ENCODE peak calls at places on chromosomes 12 and 14, in seven cellular contexts. X is tibial nerve; K is A549; Q is body of pancreas; D is psoas muscle; I is upper lobe of left lung; N is CD4-positive, alpha-beta T cell. M is an unnamed sample.
A peak's percentile ranks its signal among the peaks of the same experiment; 100 is the strongest.

GRCh38 chr12:83505586-83505985 is 818.9 kb downstream of the TMTC2 start:
- DNase-seq in K (no peak), N (no peak), I (no peak), Q (no peak), X (no peak), D (no peak), M (no peak)

GRCh38 chr12:130849561-130850417 is 10.7 kb upstream of the STX2 start:
- DNase-seq in K (no peak), I (no peak), N (no peak), X (no peak), D (no peak), Q (peak; percentile 49), M (no peak)

GRCh38 chr12:131720921-131721320 is 10.0 kb downstream of the SFSWAP start:
- DNase-seq in X (no peak), N (no peak), K (no peak), I (no peak), Q (no peak), D (no peak), M (no peak)

GRCh38 chr14:92486881-92487280 is 26.7 kb upstream of the RIN3 start:
- DNase-seq in N (no peak), X (no peak), Q (no peak), K (no peak), D (no peak), I (no peak), M (no peak)

GRCh38 chr12:69789351-69789750 is 35.7 kb upstream of the MYRFL start:
- DNase-seq in D (no peak), K (no peak), X (no peak), Q (no peak), N (no peak), I (no peak), M (no peak)

GRCh38 chr14:105058521-105059034 is 6.7 kb downstream of the GPR132 start:
- DNase-seq in Q (no peak), K (no peak), X (no peak), N (no peak), D (peak; percentile 48), I (peak; percentile 60), M (no peak)

GRCh38 chr12:50314629-50315312 is 31.5 kb upstream of the LIMA1 start:
- DNase-seq in X (no peak), I (no peak), Q (no peak), N (no peak), D (no peak), K (peak; percentile 54), M (no peak)

GRCh38 chr12:86264451-86265328 is 8.5 kb upstream of the MGAT4C start:
- DNase-seq in N (no peak), D (peak; percentile 37), Q (peak; percentile 82), K (no peak), X (no peak), I (peak; percentile 83), M (no peak)

GRCh38 chr12:110804406-110804805 is 42.4 kb upstream of the CCDC63 start:
- DNase-seq in X (no peak), Q (no peak), D (no peak), I (no peak), N (no peak), K (no peak), M (no peak)

GRCh38 chr14:44620106-44621019 is 113.3 kb upstream of the FSCB start:
- DNase-seq in D (no peak), N (no peak), I (no peak), Q (no peak), X (no peak), K (no peak), M (no peak)

GRCh38 chr12:121980211-121980891 is 41.3 kb upstream of the BCL7A start:
- DNase-seq in Q (no peak), X (no peak), K (no peak), I (no peak), N (no peak), D (no peak), M (no peak)

GRCh38 chr14:99127651-99128167 is 144.3 kb downstream of the BCL11B start:
- DNase-seq in I (peak; percentile 63), Q (no peak), D (no peak), N (no peak), K (no peak), X (no peak), M (no peak)

GRCh38 chr12:53645191-53645590 is 19.0 kb upstream of the ATF7 start:
- DNase-seq in I (no peak), N (no peak), Q (no peak), K (no peak), X (no peak), D (no peak), M (no peak)

GRCh38 chr12:54287316-54288157 is 7.0 kb downstream of the HNRNPA1 start:
- DNase-seq in D (no peak), N (no peak), Q (no peak), K (no peak), I (no peak), X (no peak), M (no peak)

GRCh38 chr14:64504897-64505771 is 564 bp downstream of the ZBTB1 start:
- DNase-seq in N (peak; percentile 82), K (peak; percentile 78), I (peak; percentile 93), Q (peak; percentile 91), D (peak; percentile 94), X (peak; percentile 78), M (peak; percentile 89)

GRCh38 chr12:122356192-122356635 is 66.3 kb downstream of the CLIP1 start:
- DNase-seq in N (peak; percentile 32), I (no peak), Q (no peak), K (peak; percentile 22), D (no peak), X (no peak), M (peak; percentile 48)

GRCh38 chr12:50188875-50189575 is 21.9 kb upstream of the CERS5 start:
- DNase-seq in D (no peak), K (no peak), I (no peak), Q (no peak), X (no peak), N (peak; percentile 21), M (no peak)

GRCh38 chr14:92744198-92744597 is 4.2 kb downstream of the LGMN start:
- DNase-seq in N (no peak), X (no peak), K (no peak), Q (no peak), I (no peak), D (no peak), M (no peak)

GRCh38 chr14:68864301-68864810 is 71.5 kb upstream of the ZFP36L1 start:
- DNase-seq in D (no peak), X (no peak), K (no peak), I (no peak), N (no peak), Q (no peak), M (no peak)

GRCh38 chr12:101243616-101244015 is 33.6 kb upstream of the SLC5A8 start:
- DNase-seq in K (no peak), D (no peak), N (no peak), Q (no peak), I (no peak), X (no peak), M (no peak)

GRCh38 chr12:18522806-18523205 is 215.0 kb downstream of the PLCZ1 start:
- DNase-seq in K (no peak), X (no peak), I (no peak), D (no peak), N (no peak), Q (no peak), M (no peak)

GRCh38 chr12:41479431-41479830 is 291.3 kb downstream of the PDZRN4 start:
- DNase-seq in I (no peak), N (no peak), Q (no peak), D (no peak), X (no peak), K (no peak), M (no peak)

GRCh38 chr12:95143784-95144205 is 70.4 kb upstream of the NR2C1 start:
- DNase-seq in X (no peak), K (no peak), Q (no peak), I (no peak), N (no peak), D (no peak), M (no peak)

GRCh38 chr14:91278383-91278715 is 33.8 kb upstream of the GPR68 start:
- DNase-seq in X (no peak), I (no peak), N (no peak), K (no peak), Q (no peak), D (peak; percentile 14), M (no peak)

GRCh38 chr14:84937449-84937848 is 592.5 kb upstream of the FLRT2 start:
- DNase-seq in I (no peak), N (no peak), D (no peak), Q (peak; percentile 84), X (no peak), K (no peak), M (no peak)

GRCh38 chr12:69066420-69067373 is 133.7 kb upstream of the CPM start:
- DNase-seq in N (no peak), Q (no peak), I (no peak), D (no peak), K (no peak), X (no peak), M (no peak)

GRCh38 chr14:38405851-38406630 is 150.1 kb upstream of the CLEC14A start:
- DNase-seq in I (no peak), D (no peak), N (no peak), K (no peak), Q (no peak), X (no peak), M (no peak)

GRCh38 chr14:43522191-43522590 is 984.9 kb downstream of the FSCB start:
- DNase-seq in Q (no peak), X (no peak), N (no peak), D (no peak), I (no peak), K (no peak), M (no peak)

GRCh38 chr12:45388545-45388944 is 172.7 kb downstream of the ANO6 start:
- DNase-seq in K (peak; percentile 54), D (no peak), X (no peak), Q (no peak), N (no peak), I (no peak), M (peak; percentile 51)

GRCh38 chr14:97411938-97412612 is 614.9 kb downstream of the VRK1 start:
- DNase-seq in I (no peak), N (no peak), D (no peak), Q (no peak), X (no peak), K (no peak), M (no peak)
- H3K27ac ChIP-seq in I (no peak overlapping the region), N (no peak overlapping the region), D (no peak overlapping the region), Q (no peak overlapping the region), X (no peak overlapping the region), K (no peak overlapping the region), M (no peak overlapping the region)

GRCh38 chr12:108054496-108054895 is 74.6 kb upstream of the WSCD2 start:
- DNase-seq in D (no peak), I (no peak), X (no peak), N (no peak), K (no peak), Q (no peak), M (no peak)
- H3K27ac ChIP-seq in D (no peak overlapping the region), I (no peak overlapping the region), X (no peak overlapping the region), N (no peak overlapping the region), K (no peak overlapping the region), Q (no peak overlapping the region), M (no peak overlapping the region)

DNA sequence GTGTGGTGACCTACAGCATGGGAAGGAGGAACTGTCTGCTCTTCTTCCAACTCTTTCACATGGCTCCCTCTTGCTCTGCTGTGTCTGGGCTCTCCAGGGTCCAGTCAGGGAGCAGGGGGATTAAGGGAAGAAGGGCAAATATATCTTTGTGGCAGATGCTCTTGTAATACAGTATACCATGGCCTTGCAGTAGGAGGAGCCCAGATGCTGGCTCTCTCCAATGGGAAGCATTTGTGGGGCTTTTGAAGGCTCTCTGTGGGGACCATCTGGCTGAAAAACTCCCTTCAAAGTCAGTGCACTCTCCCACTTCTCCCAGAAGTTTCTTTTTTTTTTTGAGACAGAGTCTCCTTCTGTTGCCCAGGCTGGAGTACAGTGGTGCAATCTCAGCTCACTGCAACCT is 76.6 kb upstream of the TMPO start:
- DNase-seq in N (no peak), X (no peak), Q (no peak), D (no peak), K (no peak), I (no peak), M (no peak)
- H3K27ac ChIP-seq in N (no peak overlapping the region), X (no peak overlapping the region), Q (peak overlapping the region; percentile 80), D (no peak overlapping the region), K (peak overlapping the region; percentile 76), I (peak overlapping the region; percentile 85), M (no peak overlapping the region)

GRCh38 chr14:29005647-29006046 is 239.1 kb downstream of the FOXG1 start:
- DNase-seq in K (no peak), Q (no peak), D (no peak), I (no peak), X (no peak), N (no peak), M (no peak)
- H3K27ac ChIP-seq in K (no peak overlapping the region), Q (no peak overlapping the region), D (no peak overlapping the region), I (no peak overlapping the region), X (no peak overlapping the region), N (no peak overlapping the region), M (no peak overlapping the region)

M was measured in uterus.